ENCODE peak calls at places on chromosomes 2 and 18, in nine cellular contexts. T is cardiac muscle cell, W is GM13977, E is astrocyte of the spinal cord, G is OCI-LY7, P is psoas muscle, A is glutamatergic neuron, M is cardiac fibroblast, J is activated B cell treated with CpG ODN at 0.5 μM for 24 hours. L is an unnamed sample.

GRCh38 chr18:79533591-79533990 is 137.9 kb downstream of the NFATC1 start:
- DNase-seq in P (no peak), J (no peak), G (no peak), W (no peak), A (peak; percentile 5), E (no peak), M (no peak), T (no peak), L (no peak)

GRCh38 chr18:79609841-79610281 is 69.7 kb upstream of the CTDP1 start:
- DNase-seq in P (no peak), M (no peak), G (no peak), E (no peak), T (no peak), A (no peak), J (no peak), W (no peak), L (no peak)

GRCh38 chr2:192499476-192499875 is 304.7 kb upstream of the TMEFF2 start:
- DNase-seq in W (no peak), A (no peak), E (peak; percentile 35), T (peak; percentile 48), G (no peak), P (no peak), M (peak; percentile 48), J (no peak), L (no peak)

GRCh38 chr2:138275881-138276280 is 225.7 kb upstream of the SPOPL start:
- DNase-seq in A (no peak), P (no peak), J (no peak), M (no peak), T (no peak), E (peak; percentile 43), W (no peak), G (no peak), L (no peak)

GRCh38 chr18:58394046-58394445 is 234.8 kb downstream of the ALPK2 start:
- DNase-seq in J (no peak), W (no peak), A (no peak), M (no peak), T (no peak), G (no peak), P (no peak), E (no peak), L (no peak)

GRCh38 chr2:28134262-28134812 is 243.8 kb downstream of the BABAM2 start:
- DNase-seq in G (no peak), J (no peak), P (no peak), W (peak; percentile 9), T (peak; percentile 19), E (no peak), M (peak; percentile 64), A (no peak), L (peak; percentile 3)

GRCh38 chr2:86047575-86048382 is 57.9 kb downstream of the POLR1A start:
- DNase-seq in W (no peak), J (no peak), P (no peak), A (no peak), M (no peak), E (no peak), T (no peak), G (no peak), L (no peak)

GRCh38 chr2:150575861-150576260 is 88.4 kb upstream of the RND3 start:
- DNase-seq in E (no peak), T (no peak), G (no peak), W (no peak), J (no peak), M (no peak), A (no peak), P (no peak), L (no peak)

GRCh38 chr2:8632755-8633154 is 49.1 kb upstream of the ID2 start:
- DNase-seq in P (no peak), T (no peak), E (no peak), W (no peak), J (no peak), G (no peak), A (no peak), M (no peak), L (no peak)

GRCh38 chr18:57436193-57436964 is 1.2 kb downstream of the ONECUT2 start:
- DNase-seq in W (peak; percentile 27), A (peak; percentile 40), G (no peak), M (no peak), J (no peak), P (no peak), E (no peak), T (no peak), L (no peak)

GRCh38 chr2:1750935-1751767 is 6.8 kb upstream of the PXDN start:
- DNase-seq in A (peak; percentile 84), T (peak; percentile 91), M (peak; percentile 89), G (peak; percentile 16), P (peak; percentile 55), E (peak; percentile 88), J (no peak), W (no peak), L (peak; percentile 55)

GRCh38 chr2:117170897-117171296 is 643.6 kb upstream of the DDX18 start:
- DNase-seq in T (no peak), P (no peak), M (no peak), E (no peak), A (no peak), W (no peak), G (no peak), J (no peak), L (no peak)
- TF ChIP-seq CTCF in T (no peak), P (no peak), M (no peak), E (no peak), A (no peak), W (no peak), G (no peak), J (no peak), L (no peak)

DNA sequence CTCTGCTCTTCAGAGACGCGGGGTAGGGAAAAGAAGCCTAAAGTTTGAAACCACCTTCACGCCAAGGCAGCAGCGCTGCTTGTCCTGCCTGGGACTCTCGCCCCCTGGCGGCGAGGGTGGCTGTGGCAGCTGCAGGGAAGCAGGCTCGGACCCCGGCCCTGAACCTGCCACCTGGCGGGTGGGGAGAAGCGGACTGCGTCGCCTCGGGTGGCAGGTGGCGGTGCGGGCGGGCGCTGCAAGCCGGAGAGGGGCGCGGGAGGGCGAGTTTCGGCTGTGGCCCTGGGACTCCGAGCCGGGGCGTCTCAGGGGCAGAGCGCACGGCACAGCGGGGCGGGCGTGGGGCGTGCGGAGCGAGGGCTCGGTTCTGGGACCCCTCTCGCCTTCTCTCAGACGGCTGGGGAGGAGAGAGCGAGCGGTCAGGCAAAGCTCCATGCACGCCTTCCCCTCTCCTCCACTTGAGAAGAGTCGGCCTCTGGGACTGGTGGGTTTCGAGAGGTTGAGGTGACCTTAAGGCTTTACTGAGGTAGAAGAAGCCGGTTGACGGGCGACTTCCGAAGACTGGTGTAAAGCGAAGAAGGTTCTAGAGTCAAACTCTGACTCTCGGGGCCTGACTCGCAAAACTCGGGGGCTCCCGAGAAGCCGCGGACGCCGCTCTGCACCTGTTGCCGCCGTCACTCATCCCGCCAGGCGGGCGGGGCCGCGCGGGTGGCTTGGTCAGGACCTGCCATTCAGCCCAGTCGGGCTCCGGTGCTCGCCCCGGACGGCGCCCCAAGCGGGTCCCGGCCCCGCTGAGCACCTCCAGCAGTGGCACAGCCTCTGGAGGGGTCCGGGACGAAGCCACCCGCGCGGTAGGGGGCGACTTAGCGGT is 1.1 kb upstream of the BOLL start:
- DNase-seq in A (peak; percentile 75), E (no peak), M (no peak), T (no peak), P (peak; percentile 80), J (peak; percentile 40), G (no peak), W (peak; percentile 52), L (peak; percentile 75)
- TF ChIP-seq CTCF in A (peak; percentile 82), E (peak; percentile 64), M (peak; percentile 53), T (peak; percentile 57), P (peak; percentile 66), J (no peak), G (no peak), W (peak; percentile 24), L (peak; percentile 91)

DNA sequence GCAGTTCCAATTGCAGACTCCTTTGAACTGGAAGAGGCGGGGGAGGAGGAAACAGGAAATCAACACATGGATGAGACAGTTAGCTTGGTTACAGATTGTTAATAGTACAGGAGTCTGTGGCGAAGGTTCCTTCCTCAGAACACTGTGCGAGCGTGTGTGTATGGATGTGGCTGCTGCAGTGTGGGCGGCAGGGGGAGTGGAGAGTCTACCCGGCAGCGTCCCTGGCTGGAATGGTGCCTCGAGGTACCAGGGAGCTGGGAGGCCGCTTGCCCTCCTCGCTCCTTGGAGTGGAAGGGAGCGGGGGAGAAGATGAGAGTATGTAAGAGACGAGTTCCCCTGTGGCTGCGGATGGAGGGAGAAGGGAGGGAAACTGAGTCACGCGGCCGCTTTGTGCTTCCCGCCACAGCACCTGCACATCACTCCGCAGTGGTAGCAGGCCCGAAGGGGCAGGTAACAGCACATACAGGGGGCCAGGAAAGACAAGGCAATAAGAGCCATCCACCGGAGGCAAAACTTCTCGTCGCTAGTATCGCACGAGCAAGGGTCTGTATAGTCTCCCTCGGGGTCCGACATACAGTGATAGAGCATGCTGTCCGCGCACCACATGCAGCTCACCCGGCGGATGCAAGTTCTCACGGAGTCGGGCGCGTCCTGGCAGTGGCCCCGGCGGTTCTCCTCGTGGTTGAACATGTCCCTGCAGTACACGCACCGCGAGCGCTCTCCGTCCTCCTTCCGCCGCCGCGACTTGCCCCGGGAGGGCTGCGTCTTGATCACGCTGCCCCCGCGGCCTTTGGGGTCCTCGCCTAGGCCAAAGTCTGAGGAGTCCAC is 85.7 kb downstream of the ACTR2 start:
- DNase-seq in E (no peak), W (no peak), G (no peak), J (no peak), T (peak; percentile 16), A (no peak), M (no peak), P (no peak), L (no peak)
- TF ChIP-seq CTCF in E (no peak), W (no peak), G (no peak), J (no peak), T (no peak), A (no peak), M (no peak), P (no peak), L (no peak)

DNA sequence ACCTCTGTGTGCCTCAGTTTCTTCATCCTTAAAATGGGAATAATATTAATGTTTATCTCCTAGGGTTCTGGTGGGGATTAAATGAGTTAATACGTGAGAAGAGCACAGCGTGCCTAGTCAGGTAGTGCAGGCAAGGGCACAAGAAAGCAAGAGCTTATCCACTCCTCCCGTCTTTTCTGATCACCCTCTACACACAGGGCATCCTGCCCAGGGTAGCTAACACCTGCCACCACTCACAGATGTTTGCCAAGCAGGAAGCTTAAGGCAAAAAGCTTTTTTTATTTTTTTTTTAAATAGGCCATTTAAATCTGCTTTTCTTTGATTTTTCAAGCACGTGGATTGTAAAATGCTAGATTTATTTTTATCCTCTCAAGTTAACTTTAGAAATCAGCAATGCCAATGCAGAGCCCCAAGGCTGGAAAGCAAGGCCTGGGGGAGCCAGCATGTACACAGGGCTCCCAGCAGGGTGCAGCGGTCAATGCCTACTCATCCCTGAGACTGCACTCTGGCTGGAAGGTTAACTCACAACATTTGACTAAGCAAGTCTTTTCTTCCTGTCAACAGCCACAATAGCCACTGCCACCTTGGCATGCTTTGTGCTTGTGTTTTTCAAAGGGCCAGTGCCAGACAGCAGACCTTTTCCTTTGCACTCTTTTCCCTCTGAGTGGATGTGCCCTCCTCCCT is 86.5 kb upstream of the ACAA2 start:
- DNase-seq in T (no peak), J (no peak), E (no peak), A (peak; percentile 35), G (no peak), P (no peak), W (no peak), M (no peak), L (no peak)
- TF ChIP-seq CTCF in T (peak; percentile 10), J (no peak), E (no peak), A (peak; percentile 13), G (no peak), P (no peak), W (no peak), M (no peak), L (no peak)

GRCh38 chr2:228689049-228689448 is 507.6 kb upstream of the SPHKAP start:
- DNase-seq in G (no peak), P (no peak), T (peak; percentile 23), W (no peak), E (peak; percentile 28), J (no peak), M (peak; percentile 19), A (peak; percentile 79), L (no peak)
- TF ChIP-seq CTCF in G (peak; percentile 33), P (no peak), T (no peak), W (no peak), E (peak; percentile 39), J (no peak), M (peak; percentile 20), A (peak; percentile 71), L (no peak)